ENCODE peak calls at places on chromosomes 11 and 22, in four cellular contexts. One of them, this sample, is unnamed.

GRCh38 chr11:56849852-56850251 is 101.4 kb upstream of the OR9G4 start:
- DNase-seq in heart left ventricle: no peak
- DNase-seq in fibroblast of lung: no peak
- DNase-seq in lung: no peak
- DNase-seq in this sample: no peak

GRCh38 chr11:130625907-130626306 is 177.5 kb downstream of the ADAMTS15 start:
- DNase-seq in heart left ventricle: no peak
- DNase-seq in fibroblast of lung: no peak
- DNase-seq in lung: no peak
- DNase-seq in this sample: no peak

GRCh38 chr11:74341926-74342325 is 30.5 kb upstream of the P4HA3 start:
- DNase-seq in fibroblast of lung: no peak
- DNase-seq in lung: no peak
- DNase-seq in heart left ventricle: no peak
- DNase-seq in this sample: no peak

GRCh38 chr22:42716649-42717127 is 4.0 kb downstream of the A4GALT start:
- DNase-seq in fibroblast of lung: no peak
- DNase-seq in lung: no peak
- DNase-seq in heart left ventricle: no peak
- DNase-seq in this sample: no peak

GRCh38 chr11:97332271-97332670 is 942.5 kb downstream of the JRKL start:
- DNase-seq in lung: no peak
- DNase-seq in heart left ventricle: no peak
- DNase-seq in fibroblast of lung: no peak
- DNase-seq in this sample: no peak

GRCh38 chr11:69422645-69423044 is 58.8 kb upstream of the LINC01488 start:
- DNase-seq in fibroblast of lung: no peak
- DNase-seq in lung: no peak
- DNase-seq in heart left ventricle: no peak
- DNase-seq in this sample: no peak

GRCh38 chr22:17536269-17536668 is 27.0 kb upstream of the SLC25A18 start:
- DNase-seq in heart left ventricle: no peak
- DNase-seq in lung: peak; percentile 49
- DNase-seq in fibroblast of lung: peak; percentile 37
- DNase-seq in this sample: no peak

GRCh38 chr22:40813912-40814315 is 5.2 kb downstream of the SLC25A17 start:
- DNase-seq in lung: no peak
- DNase-seq in heart left ventricle: no peak
- DNase-seq in fibroblast of lung: no peak
- DNase-seq in this sample: no peak

GRCh38 chr22:20378110-20378509 is 15.8 kb upstream of the ZNF74 start:
- DNase-seq in lung: no peak
- DNase-seq in fibroblast of lung: no peak
- DNase-seq in heart left ventricle: no peak
- DNase-seq in this sample: no peak

GRCh38 chr22:29914165-29914564 is 31.2 kb downstream of the MTMR3 start:
- DNase-seq in lung: no peak
- DNase-seq in heart left ventricle: no peak
- DNase-seq in fibroblast of lung: peak; percentile 90
- DNase-seq in this sample: no peak

GRCh38 chr11:72824020-72824419 is 9.8 kb downstream of the ATG16L2 start:
- DNase-seq in fibroblast of lung: no peak
- DNase-seq in heart left ventricle: no peak
- DNase-seq in lung: no peak
- DNase-seq in this sample: no peak

GRCh38 chr11:12682288-12682687 is 8.1 kb downstream of the TEAD1 start:
- DNase-seq in lung: no peak
- DNase-seq in heart left ventricle: no peak
- DNase-seq in fibroblast of lung: no peak
- DNase-seq in this sample: no peak

GRCh38 chr11:128593281-128593680 is 5.9 kb upstream of the ETS1 start:
- DNase-seq in lung: no peak
- DNase-seq in fibroblast of lung: peak; percentile 88
- DNase-seq in heart left ventricle: no peak
- DNase-seq in this sample: no peak

GRCh38 chr11:74611369-74611861 is 19.0 kb downstream of the POLD3 start:
- DNase-seq in heart left ventricle: no peak
- DNase-seq in fibroblast of lung: peak; percentile 70
- DNase-seq in lung: no peak
- DNase-seq in this sample: no peak

GRCh38 chr11:61127991-61128390 is 25.7 kb downstream of the CD5 start:
- DNase-seq in lung: no peak
- DNase-seq in heart left ventricle: no peak
- DNase-seq in fibroblast of lung: no peak
- DNase-seq in this sample: no peak

GRCh38 chr11:3052109-3052479 is 5.1 kb downstream of the CARS1 start:
- DNase-seq in heart left ventricle: no peak
- DNase-seq in lung: no peak
- DNase-seq in fibroblast of lung: no peak
- DNase-seq in this sample: no peak

GRCh38 chr22:47395481-47395880 is 633.0 kb downstream of the TBC1D22A start:
- DNase-seq in lung: no peak
- DNase-seq in heart left ventricle: no peak
- DNase-seq in fibroblast of lung: peak; percentile 19
- DNase-seq in this sample: no peak

GRCh38 chr22:50329236-50329635 is 2.4 kb upstream of the DENND6B start:
- DNase-seq in heart left ventricle: no peak
- DNase-seq in lung: no peak
- DNase-seq in fibroblast of lung: peak; percentile 74
- DNase-seq in this sample: no peak

GRCh38 chr11:121416909-121417567 is 35.1 kb upstream of the SORL1 start:
- DNase-seq in lung: peak; percentile 93
- DNase-seq in heart left ventricle: peak; percentile 82
- DNase-seq in fibroblast of lung: peak; percentile 96
- DNase-seq in this sample: peak; percentile 93

GRCh38 chr11:78806214-78807004 is 231.7 kb upstream of the NARS2 start:
- DNase-seq in heart left ventricle: no peak
- DNase-seq in fibroblast of lung: no peak
- DNase-seq in lung: no peak
- DNase-seq in this sample: no peak

GRCh38 chr11:15471709-15472404 is 357.1 kb downstream of the INSC start:
- DNase-seq in heart left ventricle: no peak
- DNase-seq in lung: no peak
- DNase-seq in fibroblast of lung: no peak
- DNase-seq in this sample: no peak

GRCh38 chr11:57647960-57648776 is 1.5 kb downstream of the YPEL4 start:
- DNase-seq in fibroblast of lung: no peak
- DNase-seq in heart left ventricle: no peak
- DNase-seq in lung: no peak
- DNase-seq in this sample: no peak

GRCh38 chr11:131760191-131760951 is 390.0 kb downstream of the NTM start:
- DNase-seq in lung: no peak
- DNase-seq in fibroblast of lung: peak; percentile 86
- DNase-seq in heart left ventricle: peak; percentile 40
- DNase-seq in this sample: no peak

GRCh38 chr11:133710681-133711240 is 134.6 kb downstream of the SPATA19 start:
- DNase-seq in heart left ventricle: no peak
- DNase-seq in lung: no peak
- DNase-seq in fibroblast of lung: no peak
- DNase-seq in this sample: no peak

GRCh38 chr11:116876656-116877055 is 39.2 kb upstream of the APOA1 start:
- DNase-seq in heart left ventricle: no peak
- DNase-seq in fibroblast of lung: no peak
- DNase-seq in lung: no peak
- DNase-seq in this sample: no peak

GRCh38 chr11:68117896-68118470 is 3.2 kb downstream of the CHKA start:
- DNase-seq in lung: no peak
- DNase-seq in heart left ventricle: no peak
- DNase-seq in fibroblast of lung: peak; percentile 40
- DNase-seq in this sample: no peak

GRCh38 chr22:35348026-35348590 is 32.8 kb upstream of the HMOX1 start:
- DNase-seq in lung: no peak
- DNase-seq in fibroblast of lung: no peak
- DNase-seq in heart left ventricle: no peak
- DNase-seq in this sample: no peak

GRCh38 chr22:38758276-38758945 is 2.6 kb upstream of the SUN2 start:
- DNase-seq in heart left ventricle: no peak
- DNase-seq in lung: no peak
- DNase-seq in fibroblast of lung: no peak
- DNase-seq in this sample: no peak

GRCh38 chr22:49925525-49926128 is 7.2 kb downstream of the CRELD2 start:
- DNase-seq in fibroblast of lung: no peak
- DNase-seq in heart left ventricle: no peak
- DNase-seq in lung: no peak
- DNase-seq in this sample: no peak

GRCh38 chr11:61347916-61348461 is 13.7 kb downstream of the CYB561A3 start:
- DNase-seq in heart left ventricle: no peak
- DNase-seq in lung: no peak
- DNase-seq in fibroblast of lung: no peak
- DNase-seq in this sample: peak; percentile 69

GRCh38 chr22:44723801-44724200 is 21.8 kb downstream of the PRR5 start:
- DNase-seq in fibroblast of lung: peak; percentile 20
- DNase-seq in heart left ventricle: no peak
- DNase-seq in lung: no peak
- DNase-seq in this sample: no peak

GRCh38 chr11:116446048-116446399 is 326.8 kb downstream of the BUD13 start:
- DNase-seq in heart left ventricle: no peak
- DNase-seq in fibroblast of lung: no peak
- DNase-seq in lung: no peak
- DNase-seq in this sample: no peak

GRCh38 chr22:32337015-32337414 is 20.7 kb upstream of the RFPL3 start:
- DNase-seq in fibroblast of lung: no peak
- DNase-seq in heart left ventricle: no peak
- DNase-seq in lung: no peak
- DNase-seq in this sample: peak; percentile 55

GRCh38 chr11:32231909-32232493 is 141.1 kb downstream of the RCN1 start:
- DNase-seq in heart left ventricle: no peak
- DNase-seq in fibroblast of lung: peak; percentile 20
- DNase-seq in lung: no peak
- DNase-seq in this sample: no peak

GRCh38 chr11:112315861-112316739 is 55.4 kb upstream of the PLET1 start:
- DNase-seq in fibroblast of lung: no peak
- DNase-seq in lung: no peak
- DNase-seq in heart left ventricle: no peak
- DNase-seq in this sample: no peak

GRCh38 chr11:17066691-17067090 is 10.8 kb downstream of the RPS13 start:
- DNase-seq in heart left ventricle: no peak
- DNase-seq in lung: no peak
- DNase-seq in fibroblast of lung: no peak
- DNase-seq in this sample: no peak

GRCh38 chr22:40666151-40666848 is 13.0 kb upstream of the MCHR1 start:
- DNase-seq in heart left ventricle: peak; percentile 64
- DNase-seq in lung: no peak
- DNase-seq in fibroblast of lung: peak; percentile 25
- DNase-seq in this sample: no peak

DNA sequence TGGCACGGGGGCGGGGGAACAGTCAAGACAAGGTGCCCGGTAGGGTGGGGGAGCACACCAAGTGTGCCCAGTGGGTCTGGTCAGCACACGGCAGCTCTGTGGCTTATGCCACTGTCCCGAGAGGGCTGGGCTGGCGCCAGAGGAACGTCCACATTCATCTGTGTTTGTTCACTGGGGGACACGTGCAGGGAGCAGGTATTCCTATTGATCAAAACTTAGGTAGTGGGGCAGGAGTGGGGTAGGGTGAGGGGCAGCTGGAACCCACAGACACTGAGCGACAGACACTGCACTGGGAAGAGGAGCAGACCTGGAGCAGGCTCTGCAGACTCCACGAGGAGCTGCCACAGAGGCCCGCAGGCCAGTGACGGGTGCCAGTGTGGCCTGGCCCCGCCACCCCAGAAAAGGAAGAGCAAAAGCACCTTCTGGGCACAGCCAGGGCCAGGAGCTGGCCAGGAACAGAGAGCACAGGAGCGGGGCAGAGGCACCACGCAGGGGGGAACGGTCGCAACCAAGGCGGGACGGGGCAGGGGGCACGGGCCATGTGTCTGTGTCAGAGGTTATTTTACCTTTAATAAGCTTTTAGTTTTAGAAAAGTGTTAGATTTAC is 2.1 kb upstream of the MOB2 start:
- DNase-seq in fibroblast of lung: no peak
- DNase-seq in heart left ventricle: no peak
- DNase-seq in lung: no peak
- DNase-seq in this sample: no peak
- H3K4me1 ChIP-seq in fibroblast of lung: no peaks in the 10 kb centered on the region
- H3K4me1 ChIP-seq in heart left ventricle: peaks cover 60% of the 10 kb centered on the region
- H3K4me1 ChIP-seq in lung: peaks cover 58% of the 10 kb centered on the region
- H3K4me1 ChIP-seq in this sample: no peaks in the 10 kb centered on the region

GRCh38 chr11:35321532-35322320 is 97.6 kb downstream of the SLC1A2 start:
- DNase-seq in lung: no peak
- DNase-seq in heart left ventricle: peak; percentile 51
- DNase-seq in fibroblast of lung: peak; percentile 85
- DNase-seq in this sample: no peak

GRCh38 chr11:35324183-35324582 is 95.2 kb downstream of the SLC1A2 start:
- DNase-seq in heart left ventricle: no peak
- DNase-seq in lung: no peak
- DNase-seq in fibroblast of lung: no peak
- DNase-seq in this sample: no peak

GRCh38 chr11:35321111-35321510 is 98.2 kb downstream of the SLC1A2 start:
- DNase-seq in lung: no peak
- DNase-seq in heart left ventricle: no peak
- DNase-seq in fibroblast of lung: no peak
- DNase-seq in this sample: no peak

GRCh38 chr11:35323076-35323868 is 96.1 kb downstream of the SLC1A2 start:
- DNase-seq in lung: no peak
- DNase-seq in heart left ventricle: no peak
- DNase-seq in fibroblast of lung: peak; percentile 57
- DNase-seq in this sample: no peak

GRCh38 chr11:35322321-35322979 is 96.9 kb downstream of the SLC1A2 start:
- DNase-seq in lung: no peak
- DNase-seq in fibroblast of lung: no peak
- DNase-seq in heart left ventricle: no peak
- DNase-seq in this sample: no peak
- H3K4me1 ChIP-seq in lung: no peaks in the 10 kb centered on the region
- H3K4me1 ChIP-seq in fibroblast of lung: peaks cover 9% of the 10 kb centered on the region
- H3K4me1 ChIP-seq in heart left ventricle: peaks cover 30% of the 10 kb centered on the region
- H3K4me1 ChIP-seq in this sample: no peaks in the 10 kb centered on the region

GRCh38 chr11:44610556-44610955 is 45.1 kb downstream of the CD82 start:
- DNase-seq in lung: no peak
- DNase-seq in fibroblast of lung: no peak
- DNase-seq in heart left ventricle: no peak
- DNase-seq in this sample: no peak
- H3K4me1 ChIP-seq in lung: peaks cover 20% of the 10 kb centered on the region
- H3K4me1 ChIP-seq in fibroblast of lung: peaks cover 13% of the 10 kb centered on the region
- H3K4me1 ChIP-seq in heart left ventricle: peaks cover 43% of the 10 kb centered on the region
- H3K4me1 ChIP-seq in this sample: peaks cover 47% of the 10 kb centered on the region

GRCh38 chr11:20221546-20221945 is 61.3 kb upstream of the DBX1 start:
- DNase-seq in heart left ventricle: no peak
- DNase-seq in lung: no peak
- DNase-seq in fibroblast of lung: no peak
- DNase-seq in this sample: no peak
- H3K4me1 ChIP-seq in heart left ventricle: no peaks in the 10 kb centered on the region
- H3K4me1 ChIP-seq in lung: no peaks in the 10 kb centered on the region
- H3K4me1 ChIP-seq in fibroblast of lung: no peaks in the 10 kb centered on the region
- H3K4me1 ChIP-seq in this sample: no peaks in the 10 kb centered on the region

This sample was measured in right atrium auricular region.